ENCODE peak calls at places on chromosomes 16 and 17, in nine cellular contexts. L, P, Q, D, Y, E, U, A and Z are unnamed samples.

GRCh38 chr16:29029168-29029994 is 44.5 kb downstream of the LAT start:
- DNase-seq in L (peak; percentile 81), P (peak; percentile 81), Q (peak; percentile 94), D (no peak), Y (peak; percentile 77), E (peak; percentile 96), U (peak; percentile 12), A (peak; percentile 95), Z (peak; percentile 84)

GRCh38 chr16:3190949-3191353 is 2.9 kb downstream of the OR1F1 start:
- DNase-seq in L (peak; percentile 67), P (no peak), Q (peak; percentile 12), D (no peak), Y (no peak), E (no peak), U (no peak), A (no peak), Z (no peak)

GRCh38 chr17:79406316-79406715 is 204.5 kb downstream of the RBFOX3 start:
- DNase-seq in L (no peak), P (no peak), Q (no peak), D (no peak), Y (no peak), E (no peak), U (no peak), A (no peak), Z (no peak)

GRCh38 chr17:29116652-29117439 is 63.4 kb downstream of the MYO18A start:
- DNase-seq in L (peak; percentile 82), P (no peak), Q (peak; percentile 76), D (peak; percentile 82), Y (no peak), E (peak; percentile 74), U (peak; percentile 82), A (peak; percentile 72), Z (peak; percentile 33)

GRCh38 chr17:69505740-69506139 is 91.2 kb downstream of the MAP2K6 start:
- DNase-seq in L (no peak), P (no peak), Q (no peak), D (no peak), Y (no peak), E (no peak), U (no peak), A (no peak), Z (no peak)

GRCh38 chr16:85395207-85395912 is 217.8 kb upstream of the GSE1 start:
- DNase-seq in L (peak; percentile 91), P (peak; percentile 96), Q (peak; percentile 98), D (peak; percentile 71), Y (peak; percentile 95), E (peak; percentile 93), U (peak; percentile 93), A (peak; percentile 99), Z (peak; percentile 96)

GRCh38 chr17:74296548-74296936 is 22.5 kb downstream of the DNAI2 start:
- DNase-seq in L (peak; percentile 73), P (no peak), Q (peak; percentile 85), D (peak; percentile 52), Y (no peak), E (peak; percentile 76), U (peak; percentile 92), A (peak; percentile 73), Z (peak; percentile 54)

GRCh38 chr17:67063146-67063545 is 18.8 kb downstream of the CACNG1 start:
- DNase-seq in L (no peak), P (peak; percentile 4), Q (no peak), D (no peak), Y (no peak), E (no peak), U (no peak), A (peak; percentile 18), Z (no peak)

GRCh38 chr17:75592364-75593020 is 4.9 kb downstream of the MYO15B start:
- DNase-seq in L (no peak), P (no peak), Q (no peak), D (no peak), Y (no peak), E (no peak), U (no peak), A (no peak), Z (no peak)

GRCh38 chr17:6554336-6554735 is 2.0 kb downstream of the PITPNM3 start:
- DNase-seq in L (no peak), P (no peak), Q (no peak), D (no peak), Y (no peak), E (no peak), U (no peak), A (no peak), Z (no peak)

GRCh38 chr17:45257115-45257514 is 4.8 kb downstream of the SPATA32 start:
- DNase-seq in L (no peak), P (no peak), Q (no peak), D (no peak), Y (no peak), E (no peak), U (no peak), A (no peak), Z (no peak)
- H3K4me3 ChIP-seq in L (no peak overlapping the region), P (no peak overlapping the region), Q (no peak overlapping the region), D (no peak overlapping the region), Y (no peak overlapping the region), E (no peak overlapping the region), U (no peak overlapping the region), A (no peak overlapping the region), Z (no peak overlapping the region)

GRCh38 chr17:17994770-17995169 is 22.1 kb downstream of the DRC3 start:
- DNase-seq in L (no peak), P (no peak), Q (no peak), D (no peak), Y (no peak), E (peak; percentile 44), U (no peak), A (no peak), Z (no peak)

GRCh38 chr17:17993852-17994251 is 21.2 kb downstream of the DRC3 start:
- DNase-seq in L (no peak), P (no peak), Q (no peak), D (no peak), Y (no peak), E (no peak), U (no peak), A (no peak), Z (no peak)

GRCh38 chr17:17990282-17990681 is 17.6 kb downstream of the DRC3 start:
- DNase-seq in L (peak; percentile 37), P (no peak), Q (no peak), D (no peak), Y (no peak), E (no peak), U (peak; percentile 29), A (no peak), Z (peak; percentile 25)

GRCh38 chr17:17993366-17993765 is 20.7 kb downstream of the DRC3 start:
- DNase-seq in L (no peak), P (no peak), Q (no peak), D (no peak), Y (no peak), E (no peak), U (peak; percentile 65), A (no peak), Z (no peak)

DNA sequence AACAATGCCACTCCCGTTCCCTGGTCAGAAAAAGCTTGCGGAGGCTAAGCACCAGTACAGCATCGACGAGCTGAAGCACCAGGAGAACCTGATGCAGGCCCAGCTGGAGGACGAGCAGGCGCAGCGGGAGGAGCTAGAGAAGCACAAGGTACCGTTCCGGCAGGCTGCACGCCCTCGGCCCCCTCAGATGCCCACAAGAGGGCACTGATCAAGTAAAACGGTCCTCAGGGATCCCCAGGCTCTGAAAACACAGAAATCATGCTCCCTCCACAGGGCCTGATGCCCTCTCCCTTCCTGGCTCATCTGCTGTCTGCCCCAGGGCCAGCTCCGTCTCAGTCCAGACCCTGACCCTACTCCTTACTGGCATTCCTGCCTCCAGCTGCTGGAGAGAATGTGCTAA is 21.6 kb downstream of the DRC3 start:
- DNase-seq in L (peak; percentile 74), P (no peak), Q (peak; percentile 41), D (peak; percentile 43), Y (no peak), E (peak; percentile 45), U (peak; percentile 49), A (peak; percentile 33), Z (no peak)
- TF ChIP-seq CTCF in L (peak; percentile 52), P (peak; percentile 47), Q (peak; percentile 50), D (no peak), Y (peak; percentile 50), E (peak; percentile 51), U (no peak), A (peak; percentile 39), Z (peak; percentile 31)

GRCh38 chr17:2214887-2215615 is 88.5 kb downstream of the SMG6 start:
- DNase-seq in L (no peak), P (no peak), Q (peak; percentile 84), D (no peak), Y (no peak), E (peak; percentile 90), U (peak; percentile 32), A (peak; percentile 66), Z (no peak)
- H3K4me3 ChIP-seq in L (no peak overlapping the region), P (peak overlapping the region; percentile 23), Q (peak overlapping the region; percentile 1), D (no peak overlapping the region), Y (peak overlapping the region; percentile 41), E (no peak overlapping the region), U (peak overlapping the region; percentile 14), A (peak overlapping the region; percentile 17), Z (no peak overlapping the region)

GRCh38 chr16:11213373-11213772 is 42.6 kb downstream of the SOCS1 start:
- DNase-seq in L (no peak), P (no peak), Q (no peak), D (no peak), Y (no peak), E (no peak), U (no peak), A (no peak), Z (no peak)

GRCh38 chr16:11212819-11213196 is 43.2 kb downstream of the SOCS1 start:
- DNase-seq in L (no peak), P (no peak), Q (no peak), D (no peak), Y (no peak), E (no peak), U (no peak), A (no peak), Z (no peak)

GRCh38 chr16:11211977-11212818 is 43.8 kb downstream of the SOCS1 start:
- DNase-seq in L (no peak), P (no peak), Q (peak; percentile 64), D (no peak), Y (no peak), E (no peak), U (no peak), A (peak; percentile 37), Z (no peak)

GRCh38 chr16:11210260-11210659 is 45.7 kb downstream of the SOCS1 start:
- DNase-seq in L (no peak), P (no peak), Q (no peak), D (no peak), Y (no peak), E (no peak), U (no peak), A (no peak), Z (no peak)

DNA sequence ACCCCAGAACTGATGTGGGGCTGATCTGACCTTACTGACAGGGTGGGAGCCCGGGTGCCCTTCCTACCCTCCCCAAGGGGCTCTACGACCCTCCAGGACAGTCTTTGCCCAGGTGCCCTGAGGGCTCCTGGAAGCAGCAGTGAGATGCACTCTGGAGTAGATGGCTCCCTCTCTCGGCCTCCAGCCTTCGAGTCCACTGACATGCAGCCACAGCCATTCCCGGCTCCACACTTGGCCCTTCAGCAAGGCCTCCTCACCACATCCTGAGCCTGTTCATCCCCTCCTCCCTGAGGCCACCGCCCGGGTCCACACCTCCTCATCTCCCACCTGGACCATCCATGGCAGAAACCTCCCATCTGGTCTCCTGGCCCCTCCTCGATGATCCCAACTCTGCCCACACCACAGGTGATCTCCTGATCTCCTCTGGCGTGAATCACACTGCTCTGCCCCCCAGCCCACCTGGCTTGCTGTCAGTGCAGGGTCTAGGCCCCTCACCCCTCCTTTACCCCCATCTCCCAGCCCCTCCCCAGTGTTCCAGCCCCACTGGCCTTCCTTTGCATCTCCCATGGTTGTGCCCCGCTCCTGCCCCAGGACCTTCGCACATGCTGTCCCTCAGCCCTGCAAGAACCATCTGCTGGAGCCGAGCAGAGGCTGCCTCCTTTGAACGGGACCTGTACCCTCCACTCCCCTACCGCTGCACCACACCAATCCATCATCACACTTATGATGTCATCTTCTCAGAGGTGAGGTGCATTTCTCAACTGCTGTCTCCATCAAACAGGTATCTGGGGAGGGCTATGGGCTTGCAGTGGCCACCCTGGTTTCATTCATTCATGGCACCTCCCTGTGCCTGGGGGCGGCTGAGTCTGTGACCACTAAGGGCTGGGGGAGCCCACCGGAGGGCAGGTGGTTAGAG is 44.7 kb downstream of the SOCS1 start:
- DNase-seq in L (no peak), P (no peak), Q (no peak), D (no peak), Y (no peak), E (peak; percentile 27), U (no peak), A (no peak), Z (no peak)
- TF ChIP-seq CTCF in L (no peak), P (no peak), Q (peak; percentile 7), D (no peak), Y (no peak), E (peak; percentile 31), U (no peak), A (no peak), Z (peak; percentile 3)